ENCODE peak calls at places on chromosome 6, in five cellular contexts. F is NCI-H345, N is kidney glomerular epithelial cell, Y is pancreas, W is brain microvascular endothelial cell. I is an unnamed sample.

GRCh38 chr6:148251286-148251685 is 91.4 kb upstream of the SASH1 start:
- DNase-seq in N (peak; percentile 58), W (peak; percentile 41), F (no peak), Y (no peak), I (peak; percentile 42)

GRCh38 chr6:156060013-156060412 is 604.4 kb upstream of the NOX3 start:
- DNase-seq in F (no peak), W (no peak), N (no peak), Y (no peak), I (no peak)

GRCh38 chr6:80771941-80772340 is 665.5 kb downstream of the BCKDHB start:
- DNase-seq in F (no peak), N (peak; percentile 14), W (peak; percentile 58), Y (no peak), I (peak; percentile 18)

GRCh38 chr6:136600818-136601217 is 50.6 kb upstream of the MAP7 start:
- DNase-seq in F (peak; percentile 31), W (no peak), N (no peak), Y (no peak), I (peak; percentile 83)

GRCh38 chr6:15534970-15535369 is 127.9 kb downstream of the DTNBP1 start:
- DNase-seq in Y (no peak), F (no peak), N (no peak), W (no peak), I (no peak)

GRCh38 chr6:152984387-152984872 is 1.6 kb upstream of the FBXO5 start:
- DNase-seq in Y (no peak), W (no peak), F (peak; percentile 19), N (no peak), I (no peak)

GRCh38 chr6:797479-798077 is 104.6 kb upstream of the EXOC2 start:
- DNase-seq in N (peak; percentile 43), F (peak; percentile 11), W (peak; percentile 55), Y (no peak), I (peak; percentile 65)

GRCh38 chr6:106149472-106150069 is 63.4 kb downstream of the PRDM1 start:
- DNase-seq in F (no peak), N (no peak), W (no peak), Y (no peak), I (no peak)

GRCh38 chr6:149964243-149965190 is 774 bp downstream of the ULBP1 start:
- DNase-seq in W (peak; percentile 43), N (peak; percentile 20), F (no peak), Y (no peak), I (peak; percentile 28)

GRCh38 chr6:26305097-26305841 is 59.7 kb upstream of the BTN3A2 start:
- DNase-seq in W (peak; percentile 91), F (no peak), Y (no peak), N (peak; percentile 65), I (peak; percentile 65)